ENCODE peak calls at places on chromosomes 6 and 20, in eight cellular contexts. O is foreskin fibroblast, P is mesothelial cell of epicardium, T is endodermal cell, G is H9, C is NB4, Z is AG04450, D is AG09309. F is an unnamed sample.

GRCh38 chr6:151240036-151240685 is 394 bp downstream of the AKAP12 start:
- DNase-seq in O (peak; percentile 94), Z (no peak), C (no peak), D (no peak), G (peak; percentile 94), T (peak; percentile 96), P (peak; percentile 87), F (peak; percentile 52)

GRCh38 chr6:56514395-56514794 is 128.3 kb downstream of the DST start:
- DNase-seq in C (no peak), Z (no peak), P (no peak), T (no peak), D (no peak), G (no peak), O (no peak), F (no peak)

GRCh38 chr6:84768442-84769174 is 4.2 kb upstream of the TBX18 start:
- DNase-seq in O (peak; percentile 59), G (peak; percentile 80), D (no peak), T (peak; percentile 81), Z (no peak), C (no peak), P (no peak), F (no peak)

GRCh38 chr6:69973763-69974162 is 107.4 kb downstream of the COL19A1 start:
- DNase-seq in C (no peak), Z (no peak), P (no peak), O (no peak), T (no peak), D (no peak), G (no peak), F (no peak)

GRCh38 chr6:105611606-105612005 is 208.7 kb upstream of the PREP start:
- DNase-seq in O (no peak), G (no peak), D (no peak), P (no peak), T (no peak), Z (no peak), C (no peak), F (no peak)

GRCh38 chr6:82275686-82276085 is 28.1 kb upstream of the IBTK start:
- DNase-seq in O (peak; percentile 27), P (no peak), Z (no peak), D (no peak), T (no peak), G (no peak), C (no peak), F (no peak)

GRCh38 chr6:157244175-157244574 is 79.1 kb downstream of the TMEM242 start:
- DNase-seq in O (peak; percentile 68), G (no peak), C (peak; percentile 30), D (peak; percentile 98), Z (no peak), P (no peak), T (no peak), F (no peak)

GRCh38 chr6:45031601-45032000 is 296.5 kb upstream of the RUNX2 start:
- DNase-seq in G (no peak), P (no peak), T (no peak), C (peak; percentile 83), O (no peak), Z (no peak), D (no peak), F (no peak)

GRCh38 chr20:61927193-61927825 is 138.4 kb downstream of the TAF4 start:
- DNase-seq in D (no peak), P (no peak), T (no peak), Z (no peak), O (no peak), C (no peak), G (no peak), F (no peak)

GRCh38 chr6:34207695-34208443 is 28.8 kb upstream of the HMGA1 start:
- DNase-seq in P (no peak), Z (no peak), G (no peak), D (no peak), O (no peak), C (no peak), T (no peak), F (no peak)

GRCh38 chr6:167668754-167669552 is 157.8 kb upstream of the AFDN start:
- DNase-seq in G (no peak), T (no peak), D (no peak), C (no peak), Z (no peak), P (no peak), O (no peak), F (no peak)

GRCh38 chr6:100553243-100553642 is 88.5 kb upstream of the SIM1 start:
- DNase-seq in D (no peak), T (no peak), O (no peak), G (no peak), P (no peak), Z (no peak), C (no peak), F (no peak)

GRCh38 chr20:47489448-47489872 is 12.2 kb upstream of the NCOA3 start:
- DNase-seq in D (no peak), T (no peak), P (no peak), Z (no peak), C (peak; percentile 82), O (no peak), G (no peak), F (no peak)

DNA sequence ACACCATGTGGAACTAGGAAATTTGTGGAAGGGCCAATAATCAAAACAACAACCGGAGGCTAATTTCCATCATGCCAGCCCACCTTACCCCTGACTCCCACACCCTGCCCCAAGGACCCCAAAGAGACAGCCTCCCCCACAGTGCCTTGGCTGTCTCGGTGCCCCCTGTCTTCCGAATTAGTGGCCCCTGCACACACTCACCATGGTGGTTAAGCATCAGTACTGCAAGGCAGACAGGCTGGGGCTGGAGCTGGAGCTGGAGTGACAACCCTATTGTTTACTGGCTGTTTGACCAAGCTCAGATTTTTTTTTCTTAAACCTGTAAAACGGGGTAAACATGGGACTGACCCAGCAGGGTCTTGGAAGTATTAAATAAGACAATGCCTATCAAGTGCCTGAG is 238.0 kb downstream of the TFAP2C start:
- DNase-seq in D (no peak), C (no peak), P (no peak), Z (no peak), G (no peak), O (no peak), T (no peak), F (no peak)
- TF ChIP-seq CTCF in D (no peak), C (no peak), P (no peak), Z (no peak), G (no peak), O (no peak), T (peak; percentile 41), F (no peak)

GRCh38 chr6:1383729-1384548 is 5.4 kb upstream of the FOXF2 start:
- DNase-seq in G (peak; percentile 74), O (peak; percentile 69), T (peak; percentile 85), P (no peak), D (no peak), Z (no peak), C (no peak), F (no peak)

GRCh38 chr6:1382331-1382882 is 7.0 kb upstream of the FOXF2 start:
- DNase-seq in P (no peak), C (no peak), D (no peak), T (peak; percentile 76), G (peak; percentile 60), O (peak; percentile 53), Z (no peak), F (no peak)

GRCh38 chr6:1384549-1385128 is 4.7 kb upstream of the FOXF2 start:
- DNase-seq in G (no peak), C (no peak), P (no peak), O (peak; percentile 56), T (peak; percentile 71), Z (no peak), D (no peak), F (no peak)

GRCh38 chr6:1381397-1382330 is 7.7 kb upstream of the FOXF2 start:
- DNase-seq in Z (no peak), P (peak; percentile 66), C (peak; percentile 65), O (peak; percentile 83), G (peak; percentile 63), D (no peak), T (peak; percentile 92), F (no peak)

GRCh38 chr6:1382883-1383728 is 6.3 kb upstream of the FOXF2 start:
- DNase-seq in G (peak; percentile 78), D (no peak), C (no peak), T (peak; percentile 87), P (no peak), Z (no peak), O (peak; percentile 66), F (no peak)
- TF ChIP-seq CTCF in G (no peak), D (no peak), C (no peak), T (peak; percentile 19), P (peak; percentile 10), Z (no peak), O (no peak), F (no peak)

GRCh38 chr6:129667621-129668020 is 42.4 kb downstream of the ARHGAP18 start:
- DNase-seq in G (no peak), T (no peak), P (no peak), C (no peak), D (no peak), O (peak; percentile 78), Z (no peak), F (no peak)

GRCh38 chr6:129670634-129671033 is 39.3 kb downstream of the ARHGAP18 start:
- DNase-seq in Z (no peak), D (no peak), T (no peak), G (no peak), C (no peak), P (no peak), O (no peak), F (no peak)

GRCh38 chr6:129663531-129663930 is 46.4 kb downstream of the ARHGAP18 start:
- DNase-seq in P (no peak), G (no peak), T (no peak), D (no peak), O (no peak), Z (no peak), C (no peak), F (no peak)

GRCh38 chr6:129665555-129665954 is 44.4 kb downstream of the ARHGAP18 start:
- DNase-seq in C (no peak), P (no peak), T (no peak), D (no peak), Z (no peak), G (no peak), O (no peak), F (no peak)

GRCh38 chr6:129667034-129667433 is 42.9 kb downstream of the ARHGAP18 start:
- DNase-seq in C (no peak), G (no peak), D (no peak), Z (no peak), P (no peak), T (no peak), O (no peak), F (no peak)
- TF ChIP-seq CTCF in C (no peak), G (no peak), D (no peak), Z (peak; percentile 31), P (no peak), T (peak; percentile 35), O (no peak), F (no peak)

GRCh38 chr20:36732456-36732855 is 13.4 kb downstream of the NDRG3 start:
- DNase-seq in T (no peak), G (no peak), D (no peak), P (no peak), C (no peak), Z (no peak), O (no peak), F (no peak)

GRCh38 chr20:36726168-36726567 is 19.7 kb downstream of the NDRG3 start:
- DNase-seq in T (no peak), C (no peak), D (no peak), O (peak; percentile 14), Z (no peak), G (no peak), P (no peak), F (no peak)

GRCh38 chr20:36728986-36729385 is 16.9 kb downstream of the NDRG3 start:
- DNase-seq in O (peak; percentile 11), Z (no peak), P (no peak), D (no peak), G (peak; percentile 36), T (peak; percentile 64), C (peak; percentile 66), F (no peak)
- TF ChIP-seq CTCF in O (no peak), Z (peak; percentile 29), P (no peak), D (no peak), G (peak; percentile 69), T (peak; percentile 74), C (peak; percentile 39), F (no peak)

GRCh38 chr6:127515794-127516675 is 3.1 kb downstream of the MTCL3 start:
- DNase-seq in Z (no peak), C (peak; percentile 78), P (peak; percentile 58), G (peak; percentile 85), T (peak; percentile 91), O (peak; percentile 86), D (no peak), F (no peak)
- TF ChIP-seq CTCF in Z (no peak), C (no peak), P (no peak), G (peak; percentile 7), T (peak; percentile 9), O (no peak), D (no peak), F (no peak)